ENCODE peak calls at places on chromosomes 2 and 18, in five cellular contexts. C, R, E, M and T are unnamed samples.

GRCh38 chr18:41753826-41754225 is 201.2 kb upstream of the PIK3C3 start:
- DNase-seq in M (no peak), C (no peak), E (no peak), R (no peak), T (no peak)

GRCh38 chr2:127102464-127103242 is 4.3 kb downstream of the BIN1 start:
- DNase-seq in R (no peak), M (no peak), E (no peak), C (no peak), T (no peak)

GRCh38 chr2:231169475-231169874 is 29.0 kb upstream of the ARMC9 start:
- DNase-seq in C (no peak), E (no peak), M (no peak), R (no peak), T (no peak)

GRCh38 chr2:169300617-169301530 is 61.5 kb downstream of the LRP2 start:
- DNase-seq in E (no peak), M (no peak), C (no peak), R (no peak), T (no peak)

GRCh38 chr2:168470880-168471475 is 14.9 kb downstream of the CERS6 start:
- DNase-seq in C (no peak), E (no peak), M (no peak), R (no peak), T (no peak)

GRCh38 chr2:219177594-219178376 is at the start of gene RETREG2:
- DNase-seq in M (peak; percentile 82), C (peak; percentile 92), R (peak; percentile 95), E (peak; percentile 87), T (no peak)

GRCh38 chr2:146634256-146635068 is 1210.4 kb upstream of the ACVR2A start:
- DNase-seq in E (no peak), R (no peak), C (no peak), M (no peak), T (no peak)

GRCh38 chr2:12083081-12083569 is 336.7 kb downstream of the LPIN1 start:
- DNase-seq in M (no peak), E (no peak), C (no peak), R (no peak), T (no peak)

GRCh38 chr2:61272421-61273070 is 110.6 kb downstream of the C2orf74 start:
- DNase-seq in M (no peak), R (no peak), E (no peak), C (no peak), T (no peak)

GRCh38 chr18:46628206-46628605 is 28.8 kb downstream of the LOXHD1 start:
- DNase-seq in R (no peak), E (no peak), C (no peak), M (no peak), T (no peak)

GRCh38 chr2:233928594-233929351 is 11.6 kb downstream of the TRPM8 start:
- DNase-seq in C (peak; percentile 24), E (peak; percentile 64), M (no peak), R (no peak), T (no peak)

GRCh38 chr2:101476605-101477208 is 1.8 kb upstream of the RFX8 start:
- DNase-seq in R (no peak), E (no peak), M (no peak), C (no peak), T (no peak)

GRCh38 chr2:157395811-157396210 is 48.1 kb downstream of the CYTIP start:
- DNase-seq in R (no peak), M (no peak), E (no peak), C (no peak), T (no peak)

GRCh38 chr2:213232649-213233437 is 51.4 kb upstream of the SPAG16 start:
- DNase-seq in C (peak; percentile 100), M (no peak), E (peak; percentile 5), R (no peak), T (no peak)

GRCh38 chr2:142190805-142191204 is 60.0 kb upstream of the LRP1B start:
- DNase-seq in R (no peak), E (no peak), M (no peak), C (no peak), T (no peak)

GRCh38 chr2:137964066-137964858 is at the start of gene HNMT:
- DNase-seq in E (peak; percentile 36), C (no peak), M (no peak), R (peak; percentile 73), T (no peak)

GRCh38 chr2:84939426-84940087 is 31.4 kb upstream of the KCMF1 start:
- DNase-seq in R (no peak), C (peak; percentile 95), M (no peak), E (no peak), T (no peak)

GRCh38 chr2:105181282-105181681 is 60.3 kb upstream of the GPR45 start:
- DNase-seq in E (no peak), C (no peak), R (no peak), M (no peak), T (no peak)

GRCh38 chr2:111950241-111950640 is 51.8 kb downstream of the MERTK start:
- DNase-seq in M (no peak), C (no peak), E (no peak), R (no peak), T (no peak)

GRCh38 chr2:235084424-235084823 is 132.6 kb downstream of the SH3BP4 start:
- DNase-seq in E (no peak), C (no peak), R (no peak), M (no peak), T (no peak)

GRCh38 chr2:97742381-97742847 is 29.0 kb downstream of the ZAP70 start:
- DNase-seq in E (no peak), M (no peak), R (no peak), C (no peak), T (no peak)

GRCh38 chr2:5694016-5694690 is 2.0 kb downstream of the SOX11 start:
- DNase-seq in M (no peak), R (no peak), C (peak; percentile 7), E (peak; percentile 50), T (no peak)

GRCh38 chr2:33020883-33021282 is 74.1 kb downstream of the LTBP1 start:
- DNase-seq in M (no peak), R (no peak), C (no peak), E (no peak), T (no peak)